ENCODE peak calls at places on chromosomes 5 and 9, in eight cellular contexts. W, G, V, A, Q, P, S and C are unnamed samples.

GRCh38 chr9:128341435-128341849 is 1.1 kb downstream of the SLC27A4 start:
- DNase-seq in W (peak; percentile 94), G (peak; percentile 77), V (peak; percentile 65), A (peak; percentile 63), Q (peak; percentile 6), P (peak; percentile 79), S (peak; percentile 38), C (peak; percentile 58)

GRCh38 chr9:110370316-110370715 is 32.7 kb upstream of the TXNDC8 start:
- DNase-seq in W (peak; percentile 87), G (no peak), V (no peak), A (peak; percentile 38), Q (no peak), P (no peak), S (no peak), C (no peak)

GRCh38 chr9:108182950-108183381 is 672.8 kb downstream of the ACTL7B start:
- DNase-seq in W (no peak), G (no peak), V (peak; percentile 30), A (no peak), Q (no peak), P (no peak), S (no peak), C (peak; percentile 86)

GRCh38 chr5:90890183-90890582 is 331.6 kb downstream of the ADGRV1 start:
- DNase-seq in W (no peak), G (no peak), V (no peak), A (no peak), Q (no peak), P (no peak), S (no peak), C (no peak)

GRCh38 chr5:108326982-108327381 is 54.9 kb downstream of the FBXL17 start:
- DNase-seq in W (no peak), G (no peak), V (no peak), A (no peak), Q (no peak), P (no peak), S (no peak), C (no peak)

GRCh38 chr5:113081881-113082546 is 105.4 kb downstream of the DCP2 start:
- DNase-seq in W (peak; percentile 54), G (no peak), V (no peak), A (peak; percentile 44), Q (no peak), P (no peak), S (no peak), C (no peak)

GRCh38 chr9:77977210-77977611 is 54.4 kb downstream of the GNAQ start:
- DNase-seq in W (no peak), G (peak; percentile 48), V (peak; percentile 74), A (peak; percentile 74), Q (peak; percentile 33), P (peak; percentile 43), S (no peak), C (peak; percentile 89)

GRCh38 chr9:28808042-28808441 is 1234.8 kb upstream of the C9orf72 start:
- DNase-seq in W (peak; percentile 35), G (no peak), V (no peak), A (peak; percentile 77), Q (no peak), P (no peak), S (no peak), C (peak; percentile 65)

GRCh38 chr9:22211588-22212360 is 202.7 kb upstream of the CDKN2B start:
- DNase-seq in W (peak; percentile 86), G (no peak), V (no peak), A (peak; percentile 95), Q (no peak), P (no peak), S (no peak), C (peak; percentile 77)

GRCh38 chr9:34500623-34501267 is 22.0 kb downstream of the ENHO start:
- DNase-seq in W (peak; percentile 78), G (peak; percentile 81), V (peak; percentile 47), A (peak; percentile 31), Q (peak; percentile 67), P (peak; percentile 83), S (peak; percentile 65), C (peak; percentile 11)

GRCh38 chr9:126721531-126722098 is 83.2 kb upstream of the ZBTB43 start:
- DNase-seq in W (no peak), G (peak; percentile 44), V (no peak), A (no peak), Q (no peak), P (no peak), S (no peak), C (no peak)

GRCh38 chr5:174354571-174354970 is 309.1 kb downstream of the NSG2 start:
- DNase-seq in W (no peak), G (no peak), V (no peak), A (no peak), Q (no peak), P (no peak), S (no peak), C (no peak)

GRCh38 chr9:74205071-74205470 is 292.1 kb upstream of the RORB start:
- DNase-seq in W (no peak), G (no peak), V (no peak), A (no peak), Q (no peak), P (no peak), S (no peak), C (no peak)

GRCh38 chr9:106560540-106560939 is 302.4 kb upstream of the ZNF462 start:
- DNase-seq in W (no peak), G (no peak), V (no peak), A (no peak), Q (no peak), P (no peak), S (no peak), C (no peak)

GRCh38 chr5:16666861-16667481 is 50.2 kb upstream of the RETREG1 start:
- DNase-seq in W (no peak), G (peak; percentile 23), V (peak; percentile 61), A (peak; percentile 22), Q (peak; percentile 47), P (no peak), S (no peak), C (no peak)

GRCh38 chr5:154654484-154655375 is 100.4 kb upstream of the LARP1 start:
- DNase-seq in W (no peak), G (no peak), V (no peak), A (peak; percentile 47), Q (no peak), P (no peak), S (no peak), C (no peak)

GRCh38 chr9:87395804-87396458 is 101.7 kb upstream of the DAPK1 start:
- DNase-seq in W (no peak), G (no peak), V (no peak), A (no peak), Q (no peak), P (no peak), S (no peak), C (no peak)

GRCh38 chr9:134839441-134840125 is 41.0 kb upstream of the FCN2 start:
- DNase-seq in W (no peak), G (no peak), V (no peak), A (no peak), Q (no peak), P (no peak), S (no peak), C (no peak)

GRCh38 chr9:116777116-116777515 is 90.0 kb downstream of the TRIM32 start:
- DNase-seq in W (no peak), G (no peak), V (no peak), A (no peak), Q (no peak), P (no peak), S (no peak), C (no peak)

GRCh38 chr9:115630126-115630840 is 512.3 kb upstream of the TNC start:
- DNase-seq in W (no peak), G (no peak), V (no peak), A (no peak), Q (no peak), P (no peak), S (no peak), C (no peak)

GRCh38 chr9:119318371-119318770 is 50.9 kb downstream of the BRINP1 start:
- DNase-seq in W (no peak), G (no peak), V (no peak), A (no peak), Q (peak; percentile 36), P (no peak), S (no peak), C (no peak)

GRCh38 chr9:129177443-129177790 is 644 bp downstream of the IER5L start:
- DNase-seq in W (peak; percentile 45), G (no peak), V (no peak), A (no peak), Q (no peak), P (no peak), S (no peak), C (no peak)

GRCh38 chr9:138082918-138083636 is 205.5 kb downstream of the CACNA1B start:
- DNase-seq in W (no peak), G (no peak), V (no peak), A (no peak), Q (no peak), P (no peak), S (no peak), C (no peak)

GRCh38 chr5:178129296-178129695 is 1.5 kb upstream of the RMND5B start:
- DNase-seq in W (no peak), G (no peak), V (no peak), A (no peak), Q (no peak), P (no peak), S (no peak), C (no peak)

GRCh38 chr5:97764700-97765099 is 581.7 kb upstream of the RIOK2 start:
- DNase-seq in W (peak; percentile 82), G (no peak), V (no peak), A (peak; percentile 71), Q (no peak), P (no peak), S (no peak), C (peak; percentile 6)

GRCh38 chr5:146342882-146343865 is 4.5 kb downstream of the POU4F3 start:
- DNase-seq in W (no peak), G (no peak), V (no peak), A (no peak), Q (no peak), P (no peak), S (no peak), C (no peak)